ENCODE peak calls at places on chromosomes 11 and 22, in five cellular contexts. One of them, this sample, is unnamed.

GRCh38 chr22:40322061-40322460 is 24.2 kb upstream of the ADSL start:
- DNase-seq in body of pancreas: no peak
- DNase-seq in uterus: no peak
- DNase-seq in ovary: no peak
- DNase-seq in adrenal gland: no peak
- DNase-seq in this sample: no peak

GRCh38 chr22:39439170-39439569 is 17.6 kb upstream of the MGAT3 start:
- DNase-seq in body of pancreas: no peak
- DNase-seq in uterus: no peak
- DNase-seq in ovary: no peak
- DNase-seq in adrenal gland: no peak
- DNase-seq in this sample: no peak

GRCh38 chr11:3002871-3003270 is 10.7 kb upstream of the NAP1L4 start:
- DNase-seq in uterus: no peak
- DNase-seq in ovary: peak; percentile 20
- DNase-seq in adrenal gland: no peak
- DNase-seq in body of pancreas: no peak
- DNase-seq in this sample: no peak

GRCh38 chr22:41288245-41288946 is 2.4 kb upstream of the RANGAP1 start:
- DNase-seq in adrenal gland: peak; percentile 45
- DNase-seq in body of pancreas: peak; percentile 61
- DNase-seq in uterus: no peak
- DNase-seq in ovary: no peak
- DNase-seq in this sample: no peak

GRCh38 chr22:21042978-21043855 is 2.5 kb upstream of the LRRC74B start:
- DNase-seq in ovary: no peak
- DNase-seq in body of pancreas: no peak
- DNase-seq in uterus: no peak
- DNase-seq in adrenal gland: no peak
- DNase-seq in this sample: no peak

GRCh38 chr11:123072279-123072678 is 10.3 kb upstream of the HSPA8 start:
- DNase-seq in uterus: no peak
- DNase-seq in adrenal gland: no peak
- DNase-seq in ovary: no peak
- DNase-seq in body of pancreas: peak; percentile 96
- DNase-seq in this sample: no peak

GRCh38 chr11:97325693-97326092 is 935.9 kb downstream of the JRKL start:
- DNase-seq in body of pancreas: no peak
- DNase-seq in ovary: no peak
- DNase-seq in adrenal gland: no peak
- DNase-seq in uterus: no peak
- DNase-seq in this sample: no peak

GRCh38 chr11:72088076-72088806 is 7.6 kb downstream of the LRRC51 start:
- DNase-seq in uterus: no peak
- DNase-seq in body of pancreas: no peak
- DNase-seq in adrenal gland: no peak
- DNase-seq in ovary: no peak
- DNase-seq in this sample: no peak

GRCh38 chr11:114821626-114822025 is 143.3 kb downstream of the NXPE2 start:
- DNase-seq in ovary: no peak
- DNase-seq in uterus: no peak
- DNase-seq in adrenal gland: peak; percentile 44
- DNase-seq in body of pancreas: no peak
- DNase-seq in this sample: peak; percentile 90

GRCh38 chr11:72787262-72788104 is 6.4 kb downstream of the STARD10 start:
- DNase-seq in uterus: no peak
- DNase-seq in body of pancreas: peak; percentile 56
- DNase-seq in ovary: no peak
- DNase-seq in adrenal gland: no peak
- DNase-seq in this sample: no peak

GRCh38 chr22:19691721-19692341 is 22.5 kb upstream of the SEPTIN5 start:
- DNase-seq in body of pancreas: no peak
- DNase-seq in adrenal gland: no peak
- DNase-seq in uterus: no peak
- DNase-seq in ovary: peak; percentile 53
- DNase-seq in this sample: no peak

GRCh38 chr22:22720201-22720723 is 75.8 kb downstream of the GGTLC2 start:
- DNase-seq in adrenal gland: no peak
- DNase-seq in body of pancreas: no peak
- DNase-seq in ovary: no peak
- DNase-seq in uterus: no peak
- DNase-seq in this sample: peak; percentile 87

GRCh38 chr11:17352925-17353227 is 1.3 kb downstream of the NCR3LG1 start:
- DNase-seq in body of pancreas: peak; percentile 52
- DNase-seq in ovary: peak; percentile 55
- DNase-seq in adrenal gland: peak; percentile 29
- DNase-seq in uterus: peak; percentile 25
- DNase-seq in this sample: no peak

GRCh38 chr11:28673687-28674431 is 565.7 kb downstream of the METTL15 start:
- DNase-seq in uterus: no peak
- DNase-seq in ovary: no peak
- DNase-seq in adrenal gland: no peak
- DNase-seq in body of pancreas: no peak
- DNase-seq in this sample: no peak

GRCh38 chr22:48376936-48377335 is 1450.7 kb downstream of the BRD1 start:
- DNase-seq in ovary: no peak
- DNase-seq in adrenal gland: no peak
- DNase-seq in body of pancreas: no peak
- DNase-seq in uterus: no peak
- DNase-seq in this sample: no peak

GRCh38 chr11:27795955-27796861 is 96.0 kb upstream of the BDNF start:
- DNase-seq in body of pancreas: no peak
- DNase-seq in adrenal gland: no peak
- DNase-seq in uterus: no peak
- DNase-seq in ovary: no peak
- DNase-seq in this sample: no peak

GRCh38 chr11:76835928-76836612 is 24.6 kb upstream of the ACER3 start:
- DNase-seq in uterus: no peak
- DNase-seq in body of pancreas: peak; percentile 72
- DNase-seq in adrenal gland: no peak
- DNase-seq in ovary: no peak
- DNase-seq in this sample: no peak

GRCh38 chr11:91396243-91397133 is 828.1 kb upstream of the FAT3 start:
- DNase-seq in uterus: no peak
- DNase-seq in adrenal gland: no peak
- DNase-seq in body of pancreas: no peak
- DNase-seq in ovary: no peak
- DNase-seq in this sample: no peak

GRCh38 chr11:18720086-18720810 is 5.7 kb downstream of the IGSF22 start:
- DNase-seq in adrenal gland: no peak
- DNase-seq in uterus: no peak
- DNase-seq in body of pancreas: no peak
- DNase-seq in ovary: no peak
- DNase-seq in this sample: no peak

GRCh38 chr22:49764151-49764581 is 63.5 kb downstream of the BRD1 start:
- DNase-seq in adrenal gland: peak; percentile 21
- DNase-seq in ovary: peak; percentile 35
- DNase-seq in body of pancreas: no peak
- DNase-seq in uterus: no peak
- DNase-seq in this sample: no peak

GRCh38 chr11:62223095-62223494 is 14.6 kb downstream of the SCGB2A1 start:
- DNase-seq in body of pancreas: no peak
- DNase-seq in uterus: no peak
- DNase-seq in adrenal gland: no peak
- DNase-seq in ovary: no peak
- DNase-seq in this sample: no peak

GRCh38 chr11:77063861-77064260 is 2.9 kb upstream of the CAPN5 start:
- DNase-seq in adrenal gland: peak; percentile 13
- DNase-seq in body of pancreas: no peak
- DNase-seq in ovary: no peak
- DNase-seq in uterus: no peak
- DNase-seq in this sample: no peak

GRCh38 chr22:25081409-25081824 is 118.2 kb upstream of the CRYBB3 start:
- DNase-seq in adrenal gland: no peak
- DNase-seq in ovary: no peak
- DNase-seq in body of pancreas: peak; percentile 58
- DNase-seq in uterus: no peak
- DNase-seq in this sample: no peak

GRCh38 chr11:128628686-128629085 is 41.3 kb upstream of the ETS1 start:
- DNase-seq in ovary: no peak
- DNase-seq in adrenal gland: no peak
- DNase-seq in uterus: no peak
- DNase-seq in body of pancreas: no peak
- DNase-seq in this sample: no peak

GRCh38 chr11:14384338-14384737 is 25.4 kb upstream of the RRAS2 start:
- DNase-seq in adrenal gland: no peak
- DNase-seq in uterus: no peak
- DNase-seq in body of pancreas: no peak
- DNase-seq in ovary: no peak
- DNase-seq in this sample: no peak

GRCh38 chr22:38706885-38707180 is 1.1 kb downstream of the GTPBP1 start:
- DNase-seq in body of pancreas: no peak
- DNase-seq in uterus: no peak
- DNase-seq in ovary: no peak
- DNase-seq in adrenal gland: no peak
- DNase-seq in this sample: no peak

GRCh38 chr11:69950120-69950519 is 128.0 kb upstream of the ANO1 start:
- DNase-seq in adrenal gland: no peak
- DNase-seq in uterus: no peak
- DNase-seq in ovary: no peak
- DNase-seq in body of pancreas: no peak
- DNase-seq in this sample: no peak

GRCh38 chr11:101863361-101863760 is 51.4 kb upstream of the CEP126 start:
- DNase-seq in body of pancreas: no peak
- DNase-seq in adrenal gland: no peak
- DNase-seq in uterus: no peak
- DNase-seq in ovary: no peak
- DNase-seq in this sample: no peak

GRCh38 chr11:44484211-44484610 is 81.3 kb upstream of the CD82 start:
- DNase-seq in uterus: no peak
- DNase-seq in adrenal gland: peak; percentile 26
- DNase-seq in ovary: no peak
- DNase-seq in body of pancreas: no peak
- DNase-seq in this sample: no peak

GRCh38 chr11:7538466-7539454 is 25.0 kb downstream of the PPFIBP2 start:
- DNase-seq in body of pancreas: no peak
- DNase-seq in adrenal gland: no peak
- DNase-seq in uterus: no peak
- DNase-seq in ovary: no peak
- DNase-seq in this sample: no peak

GRCh38 chr11:65524010-65524746 is 705 bp upstream of the SCYL1 start:
- DNase-seq in body of pancreas: peak; percentile 56
- DNase-seq in adrenal gland: no peak
- DNase-seq in ovary: peak; percentile 81
- DNase-seq in uterus: peak; percentile 70
- DNase-seq in this sample: no peak

GRCh38 chr22:25745341-25746011 is 3.5 kb downstream of the MYO18B start:
- DNase-seq in adrenal gland: no peak
- DNase-seq in ovary: no peak
- DNase-seq in body of pancreas: no peak
- DNase-seq in uterus: no peak
- DNase-seq in this sample: no peak

GRCh38 chr11:46410021-46410420 is 18.4 kb upstream of the CHRM4 start:
- DNase-seq in uterus: no peak
- DNase-seq in adrenal gland: no peak
- DNase-seq in body of pancreas: no peak
- DNase-seq in ovary: no peak
- DNase-seq in this sample: no peak

DNA sequence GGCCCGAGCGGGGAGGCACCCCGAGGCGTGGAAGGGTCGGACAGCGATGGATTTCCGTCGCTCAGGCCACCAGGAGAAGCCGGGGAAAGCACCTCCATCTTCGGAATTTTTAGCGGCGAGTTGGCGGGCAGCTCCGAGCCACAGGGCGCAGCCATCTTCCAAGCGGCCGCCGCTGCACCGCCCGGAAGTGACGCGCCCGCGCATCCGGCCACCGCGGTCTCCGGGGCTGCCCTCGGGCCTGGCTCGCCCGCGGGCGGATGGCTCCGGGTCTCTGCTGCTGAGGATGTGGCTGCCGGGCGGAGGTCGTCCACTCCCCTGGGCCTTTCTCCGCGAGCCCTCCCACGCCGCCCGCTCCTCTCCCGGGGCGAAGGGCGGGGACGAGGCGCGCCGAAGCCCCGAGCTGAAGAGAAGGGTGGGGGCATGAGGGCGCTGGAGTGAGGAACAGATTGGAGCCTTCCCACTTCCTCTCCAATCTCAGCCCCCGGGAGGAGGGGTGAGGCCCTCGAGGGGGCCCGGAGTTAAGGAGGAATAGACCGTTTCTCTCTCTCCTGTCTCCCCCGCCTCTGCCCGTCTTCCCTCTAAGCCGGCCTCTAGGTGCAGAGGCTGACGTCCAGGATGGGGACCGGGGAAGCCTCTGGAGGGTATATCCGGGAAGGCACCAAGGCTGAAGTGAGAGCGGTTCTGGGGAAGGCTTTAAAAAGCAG is at the start of gene MSANTD2:
- DNase-seq in adrenal gland: peak; percentile 78
- DNase-seq in ovary: peak; percentile 89
- DNase-seq in body of pancreas: peak; percentile 80
- DNase-seq in uterus: peak; percentile 81
- DNase-seq in this sample: peak; percentile 94
- TF ChIP-seq POLR2A in adrenal gland: peak; percentile 77
- TF ChIP-seq POLR2A in ovary: peak; percentile 86
- TF ChIP-seq POLR2A in body of pancreas: peak; percentile 74
- TF ChIP-seq POLR2A in uterus: peak; percentile 85
- TF ChIP-seq POLR2A in this sample: peak; percentile 81

GRCh38 chr11:116782728-116783127 is 5.1 kb downstream of the ZPR1 start:
- DNase-seq in body of pancreas: no peak
- DNase-seq in uterus: no peak
- DNase-seq in adrenal gland: no peak
- DNase-seq in ovary: no peak
- DNase-seq in this sample: no peak
- H3K36me3 ChIP-seq in body of pancreas: no peaks in the 10 kb centered on the region
- H3K36me3 ChIP-seq in uterus: no peaks in the 10 kb centered on the region
- H3K36me3 ChIP-seq in adrenal gland: no peaks in the 10 kb centered on the region
- H3K36me3 ChIP-seq in ovary: no peaks in the 10 kb centered on the region
- H3K36me3 ChIP-seq in this sample: peaks cover 80% of the 10 kb centered on the region

GRCh38 chr22:45198463-45198795 is 34.7 kb downstream of the NUP50 start:
- DNase-seq in ovary: no peak
- DNase-seq in adrenal gland: no peak
- DNase-seq in uterus: no peak
- DNase-seq in body of pancreas: no peak
- DNase-seq in this sample: no peak
- H3K27ac ChIP-seq in ovary: no peak overlapping the region
- H3K27ac ChIP-seq in adrenal gland: no peak overlapping the region
- H3K27ac ChIP-seq in uterus: no peak overlapping the region
- H3K27ac ChIP-seq in body of pancreas: no peak overlapping the region
- H3K27ac ChIP-seq in this sample: no peak overlapping the region

DNA sequence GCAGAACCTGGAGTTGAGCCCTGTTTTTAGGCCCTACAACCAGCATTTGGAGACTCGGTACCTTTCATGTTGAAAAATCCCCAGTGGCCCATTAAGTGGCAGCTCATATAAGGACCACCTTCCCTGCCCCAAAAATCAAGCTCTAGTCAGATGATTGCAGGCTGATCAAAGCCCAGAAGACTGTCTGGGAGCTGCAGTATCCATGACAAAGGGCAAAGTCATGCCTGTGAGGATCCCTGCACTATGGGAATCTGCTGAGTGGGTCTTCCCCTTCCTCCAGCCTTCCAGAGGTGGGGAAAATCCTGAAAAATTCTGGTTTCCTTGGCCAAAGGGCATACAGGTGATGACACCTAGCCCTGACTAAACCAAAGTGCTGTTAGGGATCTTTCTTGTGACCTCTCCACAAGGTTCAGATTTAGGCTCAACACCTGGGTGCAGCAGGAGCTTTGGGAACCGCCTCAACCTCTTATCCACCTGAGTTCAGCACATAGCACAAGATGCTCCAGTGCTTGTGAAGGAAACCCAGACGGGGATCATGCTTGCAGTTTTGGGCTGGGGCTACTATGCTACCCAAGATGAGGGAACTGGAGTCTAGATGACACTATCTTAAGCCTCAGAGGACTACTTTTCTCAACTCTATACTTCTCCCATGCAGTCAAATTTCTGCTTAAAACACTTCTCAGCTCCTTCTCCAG is 1.2 kb upstream of the TRIM3 start:
- DNase-seq in body of pancreas: no peak
- DNase-seq in ovary: no peak
- DNase-seq in uterus: no peak
- DNase-seq in adrenal gland: no peak
- DNase-seq in this sample: no peak
- TF ChIP-seq POLR2A in body of pancreas: no peak
- TF ChIP-seq POLR2A in ovary: no peak
- TF ChIP-seq POLR2A in uterus: no peak
- TF ChIP-seq POLR2A in adrenal gland: no peak
- TF ChIP-seq POLR2A in this sample: no peak

This sample was measured in esophagus muscularis mucosa.